ENCODE peak calls at places on chromosomes 3 and 15, in five cellular contexts. M is body of pancreas, C is uterus, K is right atrium auricular region, H is lower leg skin. I is an unnamed sample.

GRCh38 chr3:74349035-74349434 is 265.4 kb downstream of the CNTN3 start:
- DNase-seq in M (no peak), C (no peak), K (no peak), H (no peak), I (no peak)

GRCh38 chr15:98794754-98795153 is 146.4 kb downstream of the IGF1R start:
- DNase-seq in M (no peak), C (no peak), K (no peak), H (no peak), I (no peak)

GRCh38 chr3:133944181-133944580 is 48.5 kb upstream of the RAB6B start:
- DNase-seq in M (no peak), C (peak), K (no peak), H (peak), I (peak)

GRCh38 chr15:92914768-92915221 is 14.7 kb downstream of the CHD2 start:
- DNase-seq in M (no peak), C (no peak), K (no peak), H (no peak), I (no peak)

GRCh38 chr15:28930011-28930410 is 44.2 kb downstream of the APBA2 start:
- DNase-seq in M (no peak), C (no peak), K (no peak), H (no peak), I (no peak)

GRCh38 chr15:29323557-29323956 is 53.9 kb upstream of the NSMCE3 start:
- DNase-seq in M (no peak), C (no peak), K (no peak), H (no peak), I (no peak)

GRCh38 chr3:120113128-120114116 is 19.2 kb upstream of the GSK3B start:
- DNase-seq in M (peak), C (no peak), K (no peak), H (no peak), I (peak)

GRCh38 chr3:65975031-65975430 is 63.7 kb downstream of the MAGI1 start:
- DNase-seq in M (no peak), C (no peak), K (no peak), H (no peak), I (peak)

GRCh38 chr3:13039286-13039896 is 33.8 kb downstream of the IQSEC1 start:
- DNase-seq in M (no peak), C (no peak), K (no peak), H (no peak), I (no peak)

GRCh38 chr3:24475945-24476344 is 18.7 kb downstream of the THRB start:
- DNase-seq in M (no peak), C (no peak), K (no peak), H (no peak), I (no peak)

GRCh38 chr15:36495464-36495863 is 84.0 kb upstream of the CDIN1 start:
- DNase-seq in M (no peak), C (no peak), K (no peak), H (no peak), I (no peak)

GRCh38 chr15:39108021-39108420 is 472.9 kb upstream of the THBS1 start:
- DNase-seq in M (no peak), C (no peak), K (no peak), H (no peak), I (peak)

GRCh38 chr15:55318588-55319494 is at the start of the genes PIGB and PIGBOS1:
- DNase-seq in M (peak), C (peak), K (peak), H (peak), I (peak)

GRCh38 chr3:136277634-136278033 is 27.5 kb downstream of the PCCB start:
- DNase-seq in M (peak), C (no peak), K (no peak), H (no peak), I (no peak)

GRCh38 chr3:54853573-54854404 is 74.1 kb downstream of the LRTM1 start:
- DNase-seq in M (peak), C (peak), K (peak), H (peak), I (peak)

GRCh38 chr3:9036327-9037112 is 73.2 kb upstream of the RAD18 start:
- DNase-seq in M (peak), C (peak), K (peak), H (peak), I (peak)

GRCh38 chr3:197353867-197354180 is 55.4 kb upstream of the DLG1 start:
- DNase-seq in M (no peak), C (no peak), K (no peak), H (no peak), I (peak)

GRCh38 chr3:62319570-62320243 is 53.6 kb downstream of the FEZF2 start:
- DNase-seq in M (no peak), C (no peak), K (no peak), H (no peak), I (no peak)

GRCh38 chr3:123872621-123873020 is 11.5 kb downstream of the MYLK start:
- DNase-seq in M (no peak), C (no peak), K (no peak), H (no peak), I (no peak)

GRCh38 chr3:194787650-194788049 is 102.0 kb downstream of the FAM43A start:
- DNase-seq in M (no peak), C (no peak), K (no peak), H (no peak), I (no peak)

GRCh38 chr3:147409143-147410121 is at the start of gene ZIC1:
- DNase-seq in M (no peak), C (no peak), K (no peak), H (peak), I (peak)

GRCh38 chr3:5004319-5005152 is 25.3 kb downstream of the BHLHE40 start:
- DNase-seq in M (no peak), C (no peak), K (no peak), H (peak), I (no peak)

GRCh38 chr3:103960819-103961218 is 1405.9 kb upstream of the ALCAM start:
- DNase-seq in M (no peak), C (no peak), K (no peak), H (no peak), I (no peak)

GRCh38 chr15:36940636-36941285 is 159.6 kb downstream of the MEIS2 start:
- DNase-seq in M (no peak), C (no peak), K (no peak), H (no peak), I (no peak)

GRCh38 chr3:188468672-188469071 is 314.7 kb downstream of the LPP start:
- DNase-seq in M (no peak), C (peak), K (peak), H (peak), I (peak)

GRCh38 chr3:107987036-107987557 is 103.7 kb downstream of the CD47 start:
- DNase-seq in M (peak), C (peak), K (peak), H (peak), I (peak)

GRCh38 chr3:194984026-194984425 is 286.9 kb downstream of the XXYLT1 start:
- DNase-seq in M (no peak), C (no peak), K (peak), H (peak), I (no peak)

GRCh38 chr3:32401541-32402052 is 9.9 kb downstream of the CMTM7 start:
- DNase-seq in M (peak), C (peak), K (peak), H (peak), I (peak)

GRCh38 chr3:52091566-52092290 is 35.4 kb upstream of the DUSP7 start:
- DNase-seq in M (no peak), C (no peak), K (no peak), H (no peak), I (peak)

GRCh38 chr3:177640319-177640997 is 443.2 kb upstream of the TBL1XR1 start:
- DNase-seq in M (no peak), C (no peak), K (no peak), H (no peak), I (no peak)

GRCh38 chr3:39327746-39328349 is 1.7 kb upstream of the CCR8 start:
- DNase-seq in M (no peak), C (no peak), K (no peak), H (no peak), I (no peak)

GRCh38 chr3:171436380-171436779 is 23.8 kb downstream of the TNIK start:
- DNase-seq in M (no peak), C (no peak), K (no peak), H (no peak), I (no peak)

GRCh38 chr3:49867871-49868321 is 1.8 kb downstream of the CAMKV start:
- DNase-seq in M (no peak), C (no peak), K (no peak), H (no peak), I (peak)

GRCh38 chr15:67884514-67885225 is 44.8 kb upstream of the RNU6-1 start:
- DNase-seq in M (peak), C (peak), K (peak), H (peak), I (peak)

GRCh38 chr3:30527720-30528119 is 78.7 kb upstream of the TGFBR2 start:
- DNase-seq in M (no peak), C (no peak), K (no peak), H (no peak), I (no peak)
- H3K4me3 ChIP-seq in M (no peak), C (no peak), K (no peak), H (no peak), I (no peak)

DNA sequence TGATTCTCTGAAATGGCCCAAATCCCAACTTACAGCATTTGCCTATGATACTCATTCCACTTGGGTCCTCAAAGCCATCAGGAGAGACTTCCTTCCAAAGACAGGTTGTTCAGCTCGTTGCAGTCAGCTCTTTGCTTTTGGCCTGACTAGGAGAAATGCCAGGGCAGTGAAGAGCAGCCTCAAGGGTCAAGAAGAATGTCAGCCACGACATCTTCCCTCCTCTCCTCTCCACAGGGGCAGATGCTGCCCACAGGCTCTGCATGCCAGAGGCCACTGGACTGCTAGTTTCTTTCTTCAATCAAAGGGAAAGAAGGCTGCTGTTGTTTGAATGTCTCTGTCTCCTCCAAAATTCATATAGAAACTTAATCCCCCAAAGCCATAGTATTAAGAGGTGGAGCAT is 201.7 kb upstream of the PFN2 start:
- DNase-seq in M (no peak), C (no peak), K (no peak), H (no peak), I (no peak)
- H3K4me3 ChIP-seq in M (no peak), C (no peak), K (no peak), H (no peak), I (no peak)

GRCh38 chr3:114152519-114153151 is 26.2 kb downstream of the DRD3 start:
- DNase-seq in M (peak), C (peak), K (peak), H (peak), I (peak)

GRCh38 chr3:114155370-114155821 is 23.5 kb downstream of the DRD3 start:
- DNase-seq in M (peak), C (no peak), K (no peak), H (no peak), I (peak)

GRCh38 chr3:114157321-114157720 is 21.5 kb downstream of the DRD3 start:
- DNase-seq in M (no peak), C (no peak), K (no peak), H (no peak), I (no peak)

GRCh38 chr3:114151091-114151490 is 27.8 kb downstream of the DRD3 start:
- DNase-seq in M (no peak), C (no peak), K (no peak), H (no peak), I (no peak)

DNA sequence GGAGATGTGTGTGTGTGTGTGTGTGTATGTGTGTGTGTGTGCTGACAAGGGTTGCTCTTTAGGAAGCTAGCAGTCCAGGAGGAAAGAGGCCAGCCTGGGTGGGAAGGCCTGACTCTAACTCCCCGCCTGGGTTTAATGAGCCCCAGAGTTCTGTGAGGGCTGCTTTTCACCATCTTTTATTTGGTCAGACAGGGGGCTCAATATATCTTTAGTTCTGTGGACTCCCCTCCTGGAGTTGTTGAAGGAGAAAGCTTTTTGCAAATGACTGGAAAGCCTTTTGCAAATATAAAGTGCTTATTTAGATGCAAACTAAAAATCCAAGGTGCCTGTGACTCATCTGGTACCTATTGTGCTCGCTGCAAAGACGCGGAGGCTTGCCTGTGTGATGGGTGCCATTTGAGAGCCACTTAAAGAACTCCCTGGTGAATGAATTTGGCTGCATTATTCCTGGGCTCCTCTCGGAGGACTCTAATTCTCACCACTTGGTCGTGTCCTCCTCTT is 24.5 kb downstream of the DRD3 start:
- DNase-seq in M (no peak), C (no peak), K (no peak), H (no peak), I (no peak)
- H3K4me3 ChIP-seq in M (no peak), C (no peak), K (no peak), H (no peak), I (no peak)

GRCh38 chr3:152330565-152330964 is 61.8 kb downstream of the MBNL1 start:
- DNase-seq in M (no peak), C (no peak), K (no peak), H (no peak), I (no peak)

GRCh38 chr3:152325136-152325535 is 56.4 kb downstream of the MBNL1 start:
- DNase-seq in M (no peak), C (no peak), K (no peak), H (no peak), I (no peak)

GRCh38 chr3:152331975-152332374 is 63.2 kb downstream of the MBNL1 start:
- DNase-seq in M (no peak), C (no peak), K (no peak), H (no peak), I (no peak)

GRCh38 chr3:152331018-152331541 is 62.4 kb downstream of the MBNL1 start:
- DNase-seq in M (no peak), C (no peak), K (no peak), H (no peak), I (peak)

GRCh38 chr3:152328841-152329240 is 60.1 kb downstream of the MBNL1 start:
- DNase-seq in M (no peak), C (no peak), K (no peak), H (no peak), I (peak)
- H3K4me3 ChIP-seq in M (no peak), C (peak), K (no peak), H (no peak), I (no peak)

GRCh38 chr15:71526061-71526460 is 284.3 kb upstream of the NR2E3 start:
- DNase-seq in M (no peak), C (no peak), K (no peak), H (no peak), I (peak)
- H3K4me3 ChIP-seq in M (no peak), C (no peak), K (no peak), H (no peak), I (no peak)

GRCh38 chr3:172549144-172549543 is 25.9 kb upstream of the TNFSF10 start:
- DNase-seq in M (no peak), C (no peak), K (no peak), H (no peak), I (no peak)
- H3K4me3 ChIP-seq in M (no peak), C (no peak), K (no peak), H (no peak), I (no peak)

DNA sequence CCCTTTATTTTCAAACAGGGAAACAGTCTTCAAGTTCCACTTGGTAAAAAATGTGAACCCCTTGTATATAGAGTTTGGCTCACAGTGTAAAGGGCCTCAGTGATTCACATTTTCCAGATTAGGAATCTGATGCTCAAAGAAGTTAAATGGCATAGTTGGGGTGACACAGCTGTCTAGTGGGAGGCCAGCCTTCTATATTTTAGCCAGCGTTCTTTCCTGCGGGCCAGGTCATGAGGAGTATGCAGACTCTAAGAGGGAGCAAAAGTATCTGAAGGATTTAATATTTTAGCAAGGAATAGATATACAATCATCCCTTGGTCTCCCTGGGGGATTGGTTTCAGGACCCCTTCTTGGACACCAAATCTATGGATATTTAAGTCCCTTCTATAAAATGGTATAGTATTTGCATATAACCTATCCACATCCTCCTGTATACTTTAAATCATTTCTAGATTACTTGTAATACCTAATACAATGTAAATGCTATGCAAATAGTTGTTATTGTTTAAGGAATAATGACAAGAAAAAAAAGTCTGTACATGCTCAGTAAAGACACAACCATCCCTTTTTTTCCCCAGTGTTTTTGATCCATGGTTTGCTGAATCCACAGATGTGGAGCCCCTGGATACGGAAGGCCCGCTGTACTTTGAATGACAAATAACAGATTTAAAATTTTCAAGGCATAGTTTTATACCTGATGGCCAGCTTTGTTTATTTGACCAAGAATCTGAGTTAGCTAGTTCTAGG is 7.0 kb downstream of the B2M start:
- DNase-seq in M (no peak), C (no peak), K (no peak), H (no peak), I (no peak)
- H3K4me3 ChIP-seq in M (no peak), C (no peak), K (no peak), H (no peak), I (no peak)

GRCh38 chr3:187292186-187292585 is 649 bp upstream of the MASP1 start:
- DNase-seq in M (no peak), C (peak), K (no peak), H (no peak), I (peak)
- H3K4me3 ChIP-seq in M (no peak), C (peak), K (no peak), H (no peak), I (peak)

GRCh38 chr3:85498177-85498576 is 539.4 kb downstream of the CADM2 start:
- DNase-seq in M (no peak), C (no peak), K (no peak), H (no peak), I (no peak)
- H3K4me3 ChIP-seq in M (no peak), C (no peak), K (no peak), H (no peak), I (no peak)

I was measured in AG10803.